ENCODE peak calls at places on chromosomes 6 and 20, in five cellular contexts. Z is lower lobe of right lung, O is prostate gland, B is mesenchymal stem cell, V is A549. H is an unnamed sample. For H3K9me3, the result is how much of the 10 kb centered on the place peaks cover.

GRCh38 chr6:76876922-76877553 is 586.3 kb downstream of the HTR1B start:
- DNase-seq in V (peak), Z (no peak), O (peak), B (peak), H (no peak)

GRCh38 chr6:80528115-80528514 is 421.6 kb downstream of the BCKDHB start:
- DNase-seq in B (peak), Z (no peak), V (no peak), O (no peak), H (no peak)

GRCh38 chr20:45088247-45088646 is 12.7 kb downstream of the KCNS1 start:
- DNase-seq in Z (no peak), V (no peak), B (no peak), O (no peak), H (no peak)

GRCh38 chr6:133741375-133741861 is 147.5 kb upstream of the TCF21 start:
- DNase-seq in Z (no peak), O (no peak), B (peak), V (peak), H (no peak)

GRCh38 chr20:18005170-18005989 is 36.6 kb downstream of the MGME1 start:
- DNase-seq in Z (no peak), V (no peak), B (no peak), O (no peak), H (no peak)

GRCh38 chr6:56406276-56407269 is 159.2 kb upstream of the COL21A1 start:
- DNase-seq in V (no peak), O (no peak), B (no peak), Z (no peak), H (no peak)

GRCh38 chr6:132357120-132357519 is 44.2 kb downstream of the MOXD1 start:
- DNase-seq in B (peak), V (no peak), Z (no peak), O (no peak), H (no peak)

GRCh38 chr20:36493013-36493800 is 48.1 kb upstream of the MYL9 start:
- DNase-seq in B (no peak), Z (no peak), O (no peak), V (peak), H (no peak)

GRCh38 chr6:13117561-13117960 is 210.8 kb downstream of the TBC1D7 start:
- DNase-seq in V (no peak), Z (no peak), O (no peak), B (no peak), H (no peak)

GRCh38 chr6:27556406-27556805 is 83.5 kb upstream of the ZNF184 start:
- DNase-seq in O (no peak), V (no peak), Z (no peak), B (no peak), H (no peak)

GRCh38 chr6:165458134-165458533 is 148.7 kb upstream of the C6orf118 start:
- DNase-seq in V (no peak), Z (no peak), O (no peak), B (no peak), H (no peak)

GRCh38 chr6:137415127-137415833 is 78.9 kb downstream of the OLIG3 start:
- DNase-seq in B (peak), V (peak), O (peak), Z (peak), H (no peak)

GRCh38 chr6:80021131-80021530 is 16.7 kb downstream of the TTK start:
- DNase-seq in O (no peak), V (no peak), Z (no peak), B (no peak), H (no peak)

GRCh38 chr20:4104045-4104444 is 88.7 kb upstream of the RNF24 start:
- DNase-seq in V (no peak), Z (no peak), O (no peak), B (no peak), H (no peak)

GRCh38 chr6:56022678-56023077 is 147.3 kb upstream of the BMP5 start:
- DNase-seq in O (no peak), V (no peak), Z (no peak), B (no peak), H (no peak)

GRCh38 chr6:81753709-81754678 is 1.5 kb upstream of the TENT5A start:
- DNase-seq in V (peak), Z (peak), O (peak), B (peak), H (peak)

GRCh38 chr6:64683682-64684081 is 1023.3 kb downstream of the EYS start:
- DNase-seq in B (peak), Z (no peak), O (no peak), V (no peak), H (no peak)

GRCh38 chr6:135557582-135557981 is 60.0 kb upstream of the AHI1 start:
- DNase-seq in B (no peak), Z (no peak), V (no peak), O (no peak), H (no peak)

GRCh38 chr6:90425161-90425641 is 128.6 kb upstream of the BACH2 start:
- DNase-seq in B (no peak), O (no peak), V (no peak), Z (no peak), H (no peak)

GRCh38 chr20:61562897-61563504 is 310.9 kb downstream of the CDH4 start:
- DNase-seq in Z (peak), B (no peak), V (no peak), O (no peak), H (no peak)

GRCh38 chr20:58133020-58133419 is 95.4 kb downstream of the ANKRD60 start:
- DNase-seq in B (no peak), V (no peak), Z (no peak), O (no peak), H (peak)

GRCh38 chr6:7073810-7074525 is 33.8 kb upstream of the RREB1 start:
- DNase-seq in V (no peak), B (no peak), O (no peak), Z (peak), H (no peak)

GRCh38 chr6:77180367-77180766 is 282.9 kb downstream of the HTR1B start:
- DNase-seq in V (no peak), Z (no peak), O (no peak), B (no peak), H (no peak)

GRCh38 chr6:84508981-84509380 is 255.4 kb downstream of the TBX18 start:
- DNase-seq in O (no peak), V (no peak), Z (no peak), B (no peak), H (no peak)

GRCh38 chr20:674936-675452 is 608 bp downstream of the SCRT2 start:
- DNase-seq in Z (no peak), V (no peak), O (no peak), B (no peak), H (no peak)

GRCh38 chr6:362924-363249 is 28.7 kb upstream of the IRF4 start:
- DNase-seq in Z (no peak), B (no peak), V (no peak), O (no peak), H (no peak)
- H3K9me3 ChIP-seq in Z (under half), B (under half), V (under half), O (under half), H (under half)

GRCh38 chr20:37704955-37705354 is 11.1 kb downstream of the CTNNBL1 start:
- DNase-seq in V (no peak), Z (no peak), B (no peak), O (no peak), H (no peak)
- H3K9me3 ChIP-seq in V (under half), Z (under half), B (under half), O (under half), H (under half)

GRCh38 chr6:169967687-169968086 is 216.3 kb downstream of the ERMARD start:
- DNase-seq in V (no peak), B (no peak), O (no peak), Z (no peak), H (no peak)
- H3K9me3 ChIP-seq in V (under half), B (under half), O (under half), Z (under half), H (under half)

GRCh38 chr6:352896-353470 is 38.6 kb upstream of the IRF4 start:
- DNase-seq in B (no peak), O (no peak), Z (no peak), V (no peak), H (no peak)
- H3K9me3 ChIP-seq in B (under half), O (under half), Z (under half), V (under half), H (under half)

DNA sequence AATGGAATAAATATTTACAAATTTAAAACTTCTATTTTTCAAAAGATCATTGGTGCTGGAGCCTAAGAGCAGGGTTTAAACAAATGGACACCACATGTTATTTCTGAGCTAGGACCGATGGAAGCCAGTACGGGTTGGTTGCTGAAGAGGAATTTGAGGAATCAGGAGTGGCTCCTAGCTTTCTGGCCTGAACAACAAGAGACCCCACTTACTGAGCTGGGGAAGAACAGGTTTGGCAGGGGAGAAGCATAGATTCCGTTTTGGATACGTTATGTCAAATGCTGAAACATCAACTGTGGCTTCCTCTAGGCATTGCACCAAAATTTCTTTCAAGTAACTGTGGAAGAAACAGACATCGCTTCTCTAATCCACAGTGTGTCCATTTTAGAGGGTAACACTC is 6.7 kb downstream of the WDR27 start:
- DNase-seq in O (no peak), V (no peak), B (no peak), Z (no peak), H (no peak)
- H3K9me3 ChIP-seq in O (under half), V (under half), B (under half), Z (under half), H (under half)

GRCh38 chr20:23667666-23668065 is 21.2 kb downstream of the CST4 start:
- DNase-seq in V (no peak), B (no peak), O (no peak), Z (no peak), H (peak)
- H3K9me3 ChIP-seq in V (under half), B (under half), O (under half), Z (under half), H (under half)

H was measured in esophagus muscularis mucosa.